ENCODE peak calls at places on chromosomes 12 and 14, in five cellular contexts. F, W, R, Y and Z are unnamed samples.

GRCh38 chr12:70507442-70507841 is 129.8 kb downstream of the PTPRB start:
- DNase-seq in F (no peak), W (peak), R (no peak), Y (no peak), Z (no peak)

GRCh38 chr12:121513464-121514183 is 67.2 kb downstream of the KDM2B start:
- DNase-seq in F (no peak), W (no peak), R (peak), Y (no peak), Z (peak)

GRCh38 chr12:818733-819132 is 66.4 kb downstream of the WNK1 start:
- DNase-seq in F (no peak), W (no peak), R (no peak), Y (no peak), Z (no peak)

GRCh38 chr12:11661491-11662085 is 12.1 kb downstream of the ETV6 start:
- DNase-seq in F (no peak), W (no peak), R (no peak), Y (no peak), Z (no peak)

GRCh38 chr14:64997108-64997794 is 10.6 kb downstream of the FNTB start:
- DNase-seq in F (no peak), W (no peak), R (no peak), Y (peak), Z (no peak)

GRCh38 chr12:31589896-31590729 is 823 bp downstream of the DENND5B start:
- DNase-seq in F (peak), W (peak), R (peak), Y (peak), Z (peak)

GRCh38 chr12:113071427-113072112 is 15.0 kb downstream of the DTX1 start:
- DNase-seq in F (no peak), W (no peak), R (no peak), Y (peak), Z (no peak)

GRCh38 chr12:115763982-115764621 is 513.4 kb downstream of the MED13L start:
- DNase-seq in F (no peak), W (no peak), R (no peak), Y (no peak), Z (no peak)

GRCh38 chr14:68140111-68140741 is 320.6 kb downstream of the RAD51B start:
- DNase-seq in F (no peak), W (peak), R (peak), Y (no peak), Z (no peak)

GRCh38 chr14:100203962-100204834 is 34.7 kb upstream of the YY1 start:
- DNase-seq in F (no peak), W (no peak), R (no peak), Y (no peak), Z (no peak)

GRCh38 chr12:31322651-31323248 is 3.2 kb downstream of the SINHCAF start:
- DNase-seq in F (no peak), W (peak), R (no peak), Y (no peak), Z (no peak)

GRCh38 chr14:61296707-61297502 is 15.8 kb upstream of the TMEM30B start:
- DNase-seq in F (no peak), W (peak), R (peak), Y (peak), Z (no peak)

GRCh38 chr14:42428996-42429395 is 822.3 kb downstream of the LRFN5 start:
- DNase-seq in F (peak), W (no peak), R (no peak), Y (no peak), Z (no peak)

GRCh38 chr12:67220065-67220464 is 49.1 kb upstream of the CAND1 start:
- DNase-seq in F (no peak), W (no peak), R (no peak), Y (no peak), Z (no peak)

GRCh38 chr14:74945261-74945851 is 10.0 kb downstream of the PGF start:
- DNase-seq in F (no peak), W (no peak), R (no peak), Y (no peak), Z (no peak)